ENCODE peak calls at places on chromosomes 13 and 19, in ten cellular contexts. S, M, X, N, E, Z, L, F, Q and V are unnamed samples.

GRCh38 chr13:27915301-27916207 is 4.2 kb upstream of the PDX1 start:
- DNase-seq in S (no peak), M (no peak), X (no peak), N (peak; percentile 21), E (no peak), Z (no peak), L (no peak), F (no peak), Q (no peak), V (no peak)

GRCh38 chr13:52852444-52852843 is 4.0 kb upstream of the PCDH8 start:
- DNase-seq in S (no peak), M (no peak), X (no peak), N (no peak), E (no peak), Z (no peak), L (no peak), F (no peak), Q (no peak), V (no peak)

GRCh38 chr19:50721441-50722137 is 1.6 kb upstream of the CLEC11A start:
- DNase-seq in S (no peak), M (no peak), X (no peak), N (no peak), E (no peak), Z (no peak), L (no peak), F (no peak), Q (no peak), V (no peak)

GRCh38 chr19:33509774-33510173 is 11.8 kb downstream of the PEPD start:
- DNase-seq in S (no peak), M (no peak), X (no peak), N (peak; percentile 24), E (no peak), Z (no peak), L (no peak), F (no peak), Q (no peak), V (no peak)

GRCh38 chr13:24159921-24160324 is 597 bp upstream of the SPATA13 start:
- DNase-seq in S (no peak), M (no peak), X (no peak), N (no peak), E (no peak), Z (no peak), L (no peak), F (no peak), Q (peak; percentile 51), V (no peak)

GRCh38 chr13:87814444-87814843 is 143.3 kb downstream of the SLITRK5 start:
- DNase-seq in S (no peak), M (no peak), X (no peak), N (no peak), E (no peak), Z (no peak), L (no peak), F (no peak), Q (no peak), V (no peak)

GRCh38 chr13:29543230-29544215 is 52.0 kb downstream of the SLC7A1 start:
- DNase-seq in S (no peak), M (no peak), X (no peak), N (peak; percentile 38), E (no peak), Z (peak; percentile 81), L (no peak), F (no peak), Q (no peak), V (no peak)

GRCh38 chr13:111114362-111115050 is 604 bp upstream of the ARHGEF7 start:
- DNase-seq in S (peak; percentile 60), M (no peak), X (no peak), N (peak; percentile 61), E (no peak), Z (peak; percentile 57), L (peak; percentile 36), F (peak; percentile 81), Q (peak; percentile 54), V (no peak)

GRCh38 chr19:13521066-13521465 is 14.8 kb upstream of the CACNA1A start:
- DNase-seq in S (no peak), M (no peak), X (no peak), N (no peak), E (no peak), Z (no peak), L (no peak), F (no peak), Q (no peak), V (no peak)

GRCh38 chr19:48413879-48414623 is 20.6 kb downstream of the GRIN2D start:
- DNase-seq in S (no peak), M (no peak), X (no peak), N (no peak), E (no peak), Z (no peak), L (no peak), F (no peak), Q (no peak), V (no peak)

GRCh38 chr19:2270572-2271515 is 11.1 kb downstream of the PEAK3 start:
- DNase-seq in S (peak; percentile 67), M (no peak), X (peak; percentile 42), N (peak; percentile 87), E (no peak), Z (peak; percentile 86), L (peak; percentile 86), F (peak; percentile 96), Q (peak; percentile 61), V (no peak)

GRCh38 chr13:109835321-109835720 is 48.9 kb upstream of the IRS2 start:
- DNase-seq in S (no peak), M (no peak), X (no peak), N (no peak), E (no peak), Z (no peak), L (no peak), F (no peak), Q (no peak), V (no peak)

GRCh38 chr19:55838251-55838650 is 1.9 kb downstream of the NLRP4 start:
- DNase-seq in S (no peak), M (no peak), X (no peak), N (no peak), E (no peak), Z (no peak), L (no peak), F (no peak), Q (no peak), V (no peak)